ENCODE peak calls at places on chromosomes 4 and X, in five cellular contexts. R, C, S, A and H are unnamed samples.

GRCh38 chrX:100685997-100686305 is 42.0 kb downstream of the SRPX2 start:
- DNase-seq in R (no peak), C (no peak), S (no peak), A (no peak), H (no peak)

GRCh38 chr4:107094332-107094731 is 58.2 kb upstream of the DKK2 start:
- DNase-seq in R (no peak), C (no peak), S (peak), A (no peak), H (peak)

GRCh38 chrX:120857240-120857639 is 18.4 kb downstream of the CT47B1 start:
- DNase-seq in R (no peak), C (peak), S (peak), A (no peak), H (no peak)

GRCh38 chrX:150581093-150581775 is 12.8 kb downstream of the MTM1 start:
- DNase-seq in R (no peak), C (peak), S (peak), A (no peak), H (no peak)

GRCh38 chr4:128653514-128654420 is 155.7 kb upstream of the JADE1 start:
- DNase-seq in R (no peak), C (no peak), S (no peak), A (no peak), H (no peak)

GRCh38 chrX:131762802-131763234 is 218.9 kb downstream of the OR13H1 start:
- DNase-seq in R (peak), C (peak), S (no peak), A (peak), H (no peak)

GRCh38 chr4:30537462-30537861 is 182.7 kb upstream of the PCDH7 start:
- DNase-seq in R (no peak), C (peak), S (peak), A (no peak), H (no peak)

GRCh38 chrX:44514272-44514671 is 28.4 kb downstream of the FUNDC1 start:
- DNase-seq in R (no peak), C (no peak), S (no peak), A (no peak), H (no peak)

GRCh38 chr4:68074397-68074796 is 55.3 kb downstream of the TMPRSS11F start:
- DNase-seq in R (no peak), C (no peak), S (no peak), A (no peak), H (peak)

GRCh38 chr4:98092833-98093439 is 50.3 kb downstream of the STPG2 start:
- DNase-seq in R (no peak), C (peak), S (peak), A (no peak), H (peak)

GRCh38 chrX:9434151-9434550 is 30.7 kb upstream of the TBL1X start:
- DNase-seq in R (no peak), C (no peak), S (no peak), A (no peak), H (no peak)

GRCh38 chrX:111181883-111182400 is 86.0 kb downstream of the PAK3 start:
- DNase-seq in R (no peak), C (no peak), S (no peak), A (no peak), H (no peak)

GRCh38 chrX:63513825-63514574 is 162.9 kb upstream of the SPIN4 start:
- DNase-seq in R (no peak), C (no peak), S (no peak), A (no peak), H (no peak)

GRCh38 chr4:66062044-66062443 is 391.8 kb upstream of the EPHA5 start:
- DNase-seq in R (no peak), C (no peak), S (no peak), A (no peak), H (no peak)

GRCh38 chr4:33566649-33567048 is 2677.7 kb downstream of the ARAP2 start:
- DNase-seq in R (no peak), C (no peak), S (no peak), A (no peak), H (peak)

GRCh38 chr4:10077492-10078335 is 38.9 kb downstream of the WDR1 start:
- DNase-seq in R (no peak), C (no peak), S (no peak), A (peak), H (no peak)

GRCh38 chr4:11548529-11549176 is 120.0 kb upstream of the HS3ST1 start:
- DNase-seq in R (no peak), C (peak), S (peak), A (no peak), H (no peak)

GRCh38 chrX:123357941-123358340 is 173.9 kb downstream of the GRIA3 start:
- DNase-seq in R (no peak), C (no peak), S (no peak), A (no peak), H (no peak)

GRCh38 chr4:85776579-85776978 is 301.6 kb downstream of the ARHGAP24 start:
- DNase-seq in R (no peak), C (no peak), S (peak), A (no peak), H (no peak)

GRCh38 chrX:65195621-65196020 is 219.4 kb upstream of the ZC4H2 start:
- DNase-seq in R (no peak), C (no peak), S (no peak), A (no peak), H (no peak)

GRCh38 chrX:133495464-133496391 is 80.4 kb upstream of the GPC4 start:
- DNase-seq in R (no peak), C (no peak), S (no peak), A (no peak), H (no peak)

GRCh38 chr4:83328486-83328885 is 6.2 kb downstream of the HPSE start:
- DNase-seq in R (no peak), C (peak), S (no peak), A (peak), H (peak)

GRCh38 chr4:106358899-106359298 is 9.7 kb downstream of the GIMD1 start:
- DNase-seq in R (no peak), C (no peak), S (no peak), A (no peak), H (peak)

GRCh38 chr4:114601304-114602052 is 2.9 kb downstream of the UGT8 start:
- DNase-seq in R (no peak), C (no peak), S (no peak), A (no peak), H (no peak)

GRCh38 chr4:37008199-37008598 is 236.3 kb upstream of the NWD2 start:
- DNase-seq in R (no peak), C (peak), S (no peak), A (no peak), H (no peak)

DNA sequence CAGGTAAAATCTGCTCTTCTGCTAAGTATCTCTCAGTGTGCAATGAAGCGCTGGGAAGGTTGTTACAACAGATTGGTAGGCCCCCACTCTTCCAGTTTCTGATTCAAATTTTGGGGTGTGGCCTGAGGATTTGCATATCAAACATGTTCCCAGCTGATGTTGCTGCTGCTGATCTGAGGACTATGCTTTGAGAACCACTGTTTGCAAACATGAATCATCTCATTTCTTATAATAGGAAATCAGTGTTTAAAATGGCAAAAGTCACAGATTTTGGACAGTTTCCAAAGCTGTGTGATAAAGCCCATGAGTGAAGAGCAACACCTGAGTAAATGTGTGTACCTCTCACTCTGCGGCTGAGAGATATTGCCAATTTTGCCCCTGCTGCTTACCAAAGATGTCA is 36.2 kb upstream of the NDNF start:
- DNase-seq in R (no peak), C (no peak), S (no peak), A (no peak), H (no peak)
- TF ChIP-seq MAX in R (no peak), C (no peak), S (no peak), A (no peak), H (no peak)

GRCh38 chr4:164379694-164380093 is 374.2 kb upstream of the SMIM31 start:
- DNase-seq in R (no peak), C (no peak), S (no peak), A (no peak), H (no peak)

GRCh38 chr4:164381859-164382258 is 372.1 kb upstream of the SMIM31 start:
- DNase-seq in R (no peak), C (no peak), S (no peak), A (no peak), H (no peak)

GRCh38 chr4:164384416-164384815 is 369.5 kb upstream of the SMIM31 start:
- DNase-seq in R (no peak), C (no peak), S (no peak), A (no peak), H (no peak)

DNA sequence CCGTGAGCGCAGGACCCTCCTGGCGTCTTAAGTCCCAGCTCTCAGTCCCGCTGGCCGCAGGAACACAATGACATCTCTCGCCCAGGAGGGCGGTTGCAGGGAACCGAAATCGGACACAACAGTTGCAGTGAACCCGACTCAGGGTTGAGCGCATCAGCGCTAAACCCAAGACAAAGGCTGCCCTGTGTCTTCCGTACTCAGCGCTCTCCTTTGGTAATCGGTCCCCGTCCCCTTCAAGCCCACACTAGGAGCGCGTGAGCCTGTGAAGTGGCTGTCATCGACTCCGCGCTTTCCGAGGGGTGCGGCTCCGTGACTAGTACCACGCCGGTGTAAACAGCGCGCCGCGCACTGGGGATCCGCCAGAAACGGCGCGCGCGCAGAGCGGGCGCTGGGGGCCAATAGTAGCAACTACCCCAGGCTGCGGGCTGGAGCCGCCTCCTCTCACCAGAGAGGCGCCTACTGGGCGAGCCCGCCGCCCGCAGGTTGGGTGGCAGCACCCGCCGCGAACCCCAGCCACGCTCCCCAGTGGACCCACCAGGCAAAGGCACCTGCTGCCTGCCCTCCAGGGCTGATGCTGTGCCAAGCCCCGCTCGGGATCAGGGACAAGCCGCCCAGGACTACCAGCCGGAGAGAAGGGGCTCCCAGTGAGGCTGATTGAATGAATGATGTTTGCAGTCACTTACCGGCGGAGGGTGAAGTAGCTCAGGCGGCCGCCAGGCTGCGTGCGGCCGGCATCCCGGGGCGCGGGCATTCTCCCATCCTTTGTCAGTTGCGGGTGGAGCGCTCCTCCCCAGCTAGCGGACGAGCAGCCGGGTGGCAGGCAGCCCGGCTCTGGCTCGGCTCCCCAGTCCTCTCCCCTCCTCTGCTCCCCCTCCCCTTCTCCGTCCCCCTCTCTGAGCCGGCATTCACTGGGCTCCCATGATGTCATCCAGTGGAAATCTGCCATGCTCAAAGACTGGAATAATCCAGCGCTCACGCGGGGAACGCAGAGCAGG is 370.4 kb upstream of the SMIM31 start:
- DNase-seq in R (peak), C (peak), S (no peak), A (no peak), H (no peak)
- H3K4me3 ChIP-seq in R (peak), C (no peak), S (no peak), A (no peak), H (no peak)

GRCh38 chr4:144178414-144178813 is 37.9 kb upstream of the GYPA start:
- DNase-seq in R (no peak), C (no peak), S (no peak), A (no peak), H (no peak)

GRCh38 chr4:144176476-144176875 is 36.0 kb upstream of the GYPA start:
- DNase-seq in R (no peak), C (no peak), S (no peak), A (no peak), H (no peak)

GRCh38 chr4:144181386-144181785 is 40.9 kb upstream of the GYPA start:
- DNase-seq in R (no peak), C (no peak), S (no peak), A (no peak), H (no peak)

GRCh38 chr4:144183165-144183564 is 42.6 kb upstream of the GYPA start:
- DNase-seq in R (no peak), C (no peak), S (no peak), A (no peak), H (no peak)

DNA sequence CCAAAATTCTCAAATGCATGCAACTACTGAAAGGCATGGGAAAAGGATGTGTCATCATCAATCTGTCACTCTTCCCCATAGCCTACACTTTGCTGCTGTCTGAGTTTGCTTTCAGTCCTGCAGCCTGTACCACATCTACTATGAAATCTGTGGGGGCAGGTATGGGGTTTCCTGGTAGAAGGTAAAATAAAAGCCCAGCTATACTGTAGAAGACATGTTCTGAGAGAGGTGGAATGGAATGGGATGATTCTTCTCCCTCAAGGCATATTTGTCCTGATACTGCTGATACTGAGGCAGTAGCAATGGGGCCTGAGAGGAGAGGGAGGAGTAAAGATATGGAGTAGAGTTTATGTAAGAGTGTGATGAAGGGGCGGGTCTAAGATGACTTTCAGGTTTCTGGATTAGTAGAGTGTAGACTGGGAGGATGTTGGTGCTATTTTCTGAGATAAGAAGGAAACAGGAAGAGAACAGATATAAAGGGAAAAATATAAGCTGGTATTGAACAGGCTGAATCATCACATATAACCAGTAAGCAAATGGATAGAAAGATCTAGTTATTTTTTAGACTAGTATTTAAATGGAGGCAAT is 38.7 kb upstream of the GYPA start:
- DNase-seq in R (no peak), C (no peak), S (no peak), A (no peak), H (no peak)
- TF ChIP-seq MAX in R (no peak), C (no peak), S (no peak), A (no peak), H (no peak)

GRCh38 chrX:37847733-37848197 is 394 bp upstream of the DYNLT3 start:
- DNase-seq in R (no peak), C (no peak), S (no peak), A (no peak), H (no peak)
- H3K4me3 ChIP-seq in R (peak), C (peak), S (peak), A (peak), H (peak)

GRCh38 chr4:187103351-187103750 is 379.7 kb upstream of the FAT1 start:
- DNase-seq in R (no peak), C (no peak), S (no peak), A (no peak), H (no peak)

DNA sequence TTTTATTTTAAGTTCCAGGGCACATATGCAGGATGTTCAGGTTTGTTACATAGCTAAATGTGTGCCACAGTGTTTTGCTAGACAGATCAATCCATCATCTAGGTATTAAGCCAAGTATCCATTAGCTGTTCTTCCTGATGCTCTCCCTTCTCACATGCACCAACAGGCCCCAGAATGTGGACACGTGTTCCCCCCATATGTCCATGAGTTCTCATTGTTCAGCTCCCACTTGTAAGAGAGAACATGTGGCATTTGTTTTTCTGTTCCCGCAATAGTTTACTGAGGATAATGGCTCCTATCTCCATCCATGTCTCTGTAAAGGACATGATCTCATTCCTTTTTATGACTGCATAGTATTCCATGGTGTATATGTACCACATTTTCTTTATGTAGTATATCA is 374.8 kb upstream of the FAT1 start:
- DNase-seq in R (no peak), C (no peak), S (no peak), A (no peak), H (no peak)
- TF ChIP-seq MAX in R (no peak), C (no peak), S (no peak), A (no peak), H (no peak)

GRCh38 chr4:105155426-105155825 is 8.8 kb downstream of the TET2 start:
- DNase-seq in R (no peak), C (no peak), S (no peak), A (no peak), H (no peak)

GRCh38 chr4:105154576-105154975 is 7.9 kb downstream of the TET2 start:
- DNase-seq in R (no peak), C (no peak), S (no peak), A (no peak), H (no peak)

GRCh38 chr4:105162123-105162796 is 15.6 kb downstream of the TET2 start:
- DNase-seq in R (peak), C (no peak), S (no peak), A (peak), H (no peak)

GRCh38 chr4:105153749-105154148 is 7.1 kb downstream of the TET2 start:
- DNase-seq in R (no peak), C (no peak), S (no peak), A (no peak), H (no peak)

GRCh38 chr4:105158837-105159236 is 12.2 kb downstream of the TET2 start:
- DNase-seq in R (no peak), C (no peak), S (no peak), A (no peak), H (no peak)
- H3K4me3 ChIP-seq in R (no peak), C (no peak), S (no peak), A (no peak), H (no peak)

DNA sequence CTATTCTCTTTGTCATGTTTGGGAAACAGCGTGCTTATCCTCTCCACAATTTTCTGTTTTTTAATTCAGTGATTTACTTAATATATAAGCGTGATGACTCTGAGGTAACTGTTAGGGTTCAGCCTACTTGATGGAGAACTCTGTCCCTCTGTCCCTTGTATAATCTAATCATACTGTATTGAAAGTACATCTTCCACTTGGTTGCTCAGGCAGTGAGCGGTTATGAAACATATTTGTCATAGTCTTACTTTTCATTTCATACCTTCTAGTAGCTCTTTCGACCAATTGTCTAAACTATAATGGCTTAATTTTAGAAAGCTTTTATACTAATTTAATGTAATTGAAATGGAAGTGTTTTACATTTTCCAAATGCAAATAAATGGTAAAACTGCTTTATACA is 469.0 kb downstream of the TLL1 start:
- DNase-seq in R (no peak), C (no peak), S (no peak), A (no peak), H (no peak)
- TF ChIP-seq MAX in R (no peak), C (no peak), S (no peak), A (no peak), H (no peak)